ENCODE peak calls at places on chromosomes 13 and 19, in five cellular contexts. Z is left lung, G is stomach, I is bronchial epithelial cell, H is WERI-Rb-1. P is an unnamed sample.

GRCh38 chr13:95083758-95084157 is 217.5 kb downstream of the ABCC4 start:
- DNase-seq in Z (no peak), G (no peak), I (peak; percentile 93), H (no peak), P (no peak)

GRCh38 chr13:19845758-19846157 is 17.7 kb downstream of the ZMYM5 start:
- DNase-seq in Z (no peak), G (no peak), I (peak; percentile 98), H (no peak), P (no peak)

GRCh38 chr13:72458701-72459100 is 268.7 kb downstream of the MZT1 start:
- DNase-seq in Z (no peak), G (no peak), I (peak; percentile 50), H (no peak), P (peak; percentile 9)

GRCh38 chr13:105340061-105340606 is 1195.3 kb downstream of the EFNB2 start:
- DNase-seq in Z (no peak), G (no peak), I (no peak), H (no peak), P (no peak)

GRCh38 chr13:36475468-36475867 is 43.2 kb downstream of the CCNA1 start:
- DNase-seq in Z (no peak), G (no peak), I (peak; percentile 58), H (peak; percentile 43), P (no peak)

GRCh38 chr13:46961719-46962118 is 64.9 kb upstream of the HTR2A start:
- DNase-seq in Z (no peak), G (no peak), I (peak; percentile 81), H (no peak), P (no peak)

GRCh38 chr13:104571161-104571889 is 1505.1 kb upstream of the SLC10A2 start:
- DNase-seq in Z (no peak), G (peak; percentile 55), I (peak; percentile 89), H (peak; percentile 90), P (peak; percentile 58)

GRCh38 chr19:47589824-47590223 is 16.9 kb upstream of the ZNF541 start:
- DNase-seq in Z (no peak), G (no peak), I (no peak), H (no peak), P (no peak)

GRCh38 chr13:63696055-63696454 is 2280.4 kb upstream of the PCDH20 start:
- DNase-seq in Z (no peak), G (no peak), I (no peak), H (no peak), P (no peak)

GRCh38 chr13:20182231-20182846 is 10.4 kb downstream of the GJB2 start:
- DNase-seq in Z (no peak), G (peak; percentile 48), I (peak; percentile 70), H (peak; percentile 68), P (peak; percentile 57)

GRCh38 chr19:18865973-18866799 is 29.8 kb downstream of the CERS1 start:
- DNase-seq in Z (peak; percentile 94), G (peak; percentile 67), I (peak; percentile 27), H (peak; percentile 58), P (peak; percentile 44)

GRCh38 chr19:39430675-39431593 is 4.8 kb downstream of the RPS16 start:
- DNase-seq in Z (no peak), G (no peak), I (peak; percentile 98), H (no peak), P (no peak)

GRCh38 chr13:69571606-69572323 is 535.9 kb upstream of the ATXN8OS start:
- DNase-seq in Z (no peak), G (no peak), I (no peak), H (no peak), P (no peak)

GRCh38 chr19:41748012-41748411 is 7.3 kb upstream of the CEACAM6 start:
- DNase-seq in Z (no peak), G (no peak), I (no peak), H (no peak), P (no peak)

GRCh38 chr13:57933606-57934005 is 302.1 kb downstream of the PCDH17 start:
- DNase-seq in Z (no peak), G (no peak), I (peak; percentile 55), H (no peak), P (no peak)

GRCh38 chr13:97226788-97227627 is 4.9 kb downstream of the MBNL2 start:
- DNase-seq in Z (no peak), G (peak; percentile 34), I (no peak), H (no peak), P (peak; percentile 49)

GRCh38 chr19:46381346-46381745 is 32.0 kb downstream of the CCDC8 start:
- DNase-seq in Z (no peak), G (no peak), I (no peak), H (no peak), P (no peak)

GRCh38 chr19:38204728-38205127 is 19.3 kb downstream of the DPF1 start:
- DNase-seq in Z (no peak), G (no peak), I (no peak), H (no peak), P (no peak)

GRCh38 chr13:24616514-24616913 is 63.7 kb upstream of the ATP12A start:
- DNase-seq in Z (no peak), G (no peak), I (no peak), H (no peak), P (no peak)

GRCh38 chr19:7962644-7963268 is 19.3 kb upstream of the TIMM44 start:
- DNase-seq in Z (peak; percentile 47), G (no peak), I (no peak), H (no peak), P (no peak)
- H3K36me3 ChIP-seq in Z (no peaks in the 10 kb centered on the region), G (peaks cover 89% of the 10 kb centered on the region), I (peaks cover 18% of the 10 kb centered on the region), H (peaks cover 78% of the 10 kb centered on the region), P (peaks cover 92% of the 10 kb centered on the region)

GRCh38 chr19:1987197-1988187 is 28.0 kb downstream of the BTBD2 start:
- DNase-seq in Z (no peak), G (no peak), I (no peak), H (no peak), P (no peak)
- H3K36me3 ChIP-seq in Z (no peaks in the 10 kb centered on the region), G (peaks cover 92% of the 10 kb centered on the region), I (peaks cover 30% of the 10 kb centered on the region), H (peaks cover 78% of the 10 kb centered on the region), P (peaks cover 76% of the 10 kb centered on the region)

GRCh38 chr19:52065399-52065798 is 16.8 kb upstream of the ZNF432 start:
- DNase-seq in Z (no peak), G (no peak), I (no peak), H (no peak), P (no peak)

GRCh38 chr19:52066258-52066866 is 17.7 kb upstream of the ZNF432 start:
- DNase-seq in Z (no peak), G (no peak), I (no peak), H (no peak), P (no peak)

GRCh38 chr19:52069653-52070052 is 21.0 kb upstream of the ZNF432 start:
- DNase-seq in Z (no peak), G (no peak), I (no peak), H (no peak), P (no peak)

DNA sequence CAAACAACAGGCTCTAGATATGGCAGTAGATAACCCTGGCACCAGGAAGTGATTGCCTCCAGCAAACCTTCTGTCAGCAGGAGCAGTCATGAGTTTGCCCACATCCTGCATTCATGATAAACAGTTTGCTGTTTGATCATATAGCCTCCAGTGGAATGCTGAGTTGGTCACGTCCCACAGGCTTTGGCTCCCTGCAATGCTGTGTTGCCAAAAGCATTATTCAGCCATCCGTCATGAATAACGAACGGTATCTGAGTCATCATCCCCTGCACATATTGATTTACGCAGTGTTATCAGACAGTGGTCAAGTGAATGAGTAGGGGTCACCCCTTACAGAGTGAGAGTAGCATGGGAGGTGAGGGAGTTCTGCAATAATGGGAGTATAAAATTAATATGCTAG is 21.9 kb upstream of the ZNF432 start:
- DNase-seq in Z (no peak), G (no peak), I (peak; percentile 90), H (no peak), P (no peak)
- H3K36me3 ChIP-seq in Z (peaks cover 22% of the 10 kb centered on the region), G (peaks cover 100% of the 10 kb centered on the region), I (peaks cover 25% of the 10 kb centered on the region), H (peaks cover 78% of the 10 kb centered on the region), P (peaks cover 58% of the 10 kb centered on the region)

GRCh38 chr19:6751189-6751588 is 11.7 kb downstream of the TRIP10 start:
- DNase-seq in Z (peak; percentile 28), G (no peak), I (no peak), H (no peak), P (no peak)
- H3K36me3 ChIP-seq in Z (no peaks in the 10 kb centered on the region), G (peaks cover 83% of the 10 kb centered on the region), I (peaks cover 47% of the 10 kb centered on the region), H (peaks cover 65% of the 10 kb centered on the region), P (peaks cover 78% of the 10 kb centered on the region)

GRCh38 chr19:6817179-6817578 is 44.7 kb downstream of the VAV1 start:
- DNase-seq in Z (no peak), G (no peak), I (no peak), H (no peak), P (no peak)
- H3K36me3 ChIP-seq in Z (no peaks in the 10 kb centered on the region), G (peaks cover 18% of the 10 kb centered on the region), I (no peaks in the 10 kb centered on the region), H (no peaks in the 10 kb centered on the region), P (no peaks in the 10 kb centered on the region)

GRCh38 chr19:8403098-8403819 is 9.8 kb upstream of the MARCHF2 start:
- DNase-seq in Z (no peak), G (no peak), I (no peak), H (no peak), P (no peak)

GRCh38 chr19:8399681-8400188 is 9.6 kb downstream of the RAB11B start:
- DNase-seq in Z (no peak), G (no peak), I (no peak), H (no peak), P (no peak)

GRCh38 chr19:8401981-8402411 is 11.1 kb upstream of the MARCHF2 start:
- DNase-seq in Z (no peak), G (no peak), I (no peak), H (no peak), P (no peak)

GRCh38 chr19:8403820-8404109 is 9.3 kb upstream of the MARCHF2 start:
- DNase-seq in Z (no peak), G (no peak), I (no peak), H (no peak), P (no peak)

DNA sequence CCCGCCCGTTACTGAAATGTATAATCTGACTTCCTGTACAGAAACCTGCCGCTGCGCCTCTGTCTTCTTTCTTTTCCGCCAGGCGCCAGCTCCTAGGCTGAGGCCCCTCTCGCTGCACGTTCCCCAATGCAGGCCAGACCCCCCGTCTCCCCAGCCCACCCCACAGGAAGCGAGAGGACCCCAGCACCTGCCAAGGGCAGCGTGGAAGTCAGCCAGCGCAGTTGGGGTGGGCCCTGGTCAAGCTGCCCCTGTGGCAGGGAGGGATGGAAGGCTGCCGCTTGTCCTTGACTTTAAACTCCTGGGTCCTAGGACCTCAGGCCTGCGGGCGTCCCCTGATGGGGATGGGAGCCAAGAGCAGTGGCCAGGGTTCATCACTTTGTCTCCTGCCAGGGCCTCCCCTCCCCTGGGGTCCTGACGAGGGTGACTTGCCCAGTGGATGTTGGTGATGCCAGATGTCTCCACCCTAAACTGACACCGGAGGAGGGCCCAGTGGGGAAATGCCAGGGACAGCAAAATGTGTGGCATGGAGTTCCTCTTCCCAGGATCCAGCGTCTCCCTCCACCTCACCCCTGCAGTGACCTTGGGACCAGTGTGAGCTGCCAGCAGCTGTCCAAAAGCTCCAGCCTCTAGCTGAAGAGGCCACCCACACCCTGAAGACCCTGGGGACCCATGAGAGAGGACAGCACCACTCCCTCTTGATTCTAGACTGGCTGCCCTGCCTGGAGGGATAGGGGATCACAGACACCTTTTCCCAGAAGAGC is 8.5 kb upstream of the MARCHF2 start:
- DNase-seq in Z (no peak), G (no peak), I (no peak), H (no peak), P (no peak)
- H3K36me3 ChIP-seq in Z (no peaks in the 10 kb centered on the region), G (peaks cover 67% of the 10 kb centered on the region), I (peaks cover 20% of the 10 kb centered on the region), H (peaks cover 42% of the 10 kb centered on the region), P (peaks cover 46% of the 10 kb centered on the region)